ENCODE peak calls at places on chromosomes 3 and 15, in four cellular contexts. One of them, this sample, is unnamed.

GRCh38 chr3:12638105-12638504 is 25.8 kb downstream of the RAF1 start:
- DNase-seq in OCI-LY7: no peak
- DNase-seq in foreskin keratinocyte: no peak
- DNase-seq in progenitor cell of endocrine pancreas: no peak
- DNase-seq in this sample: no peak

GRCh38 chr3:161406594-161407555 is 35.6 kb upstream of the SPTSSB start:
- DNase-seq in progenitor cell of endocrine pancreas: no peak
- DNase-seq in foreskin keratinocyte: no peak
- DNase-seq in OCI-LY7: no peak
- DNase-seq in this sample: no peak

GRCh38 chr3:71330909-71331308 is 252.6 kb downstream of the FOXP1 start:
- DNase-seq in OCI-LY7: no peak
- DNase-seq in foreskin keratinocyte: no peak
- DNase-seq in progenitor cell of endocrine pancreas: no peak
- DNase-seq in this sample: no peak

GRCh38 chr15:29687939-29688884 is 134.1 kb downstream of the TJP1 start:
- DNase-seq in OCI-LY7: no peak
- DNase-seq in foreskin keratinocyte: no peak
- DNase-seq in progenitor cell of endocrine pancreas: no peak
- DNase-seq in this sample: no peak

GRCh38 chr3:16463119-16463518 is 50.4 kb downstream of the RFTN1 start:
- DNase-seq in foreskin keratinocyte: no peak
- DNase-seq in progenitor cell of endocrine pancreas: no peak
- DNase-seq in OCI-LY7: no peak
- DNase-seq in this sample: no peak

GRCh38 chr3:133733226-133733625 is 13.0 kb upstream of the TF start:
- DNase-seq in foreskin keratinocyte: no peak
- DNase-seq in progenitor cell of endocrine pancreas: no peak
- DNase-seq in OCI-LY7: no peak
- DNase-seq in this sample: no peak

GRCh38 chr15:101091080-101092017 is 160.5 kb downstream of the CHSY1 start:
- DNase-seq in OCI-LY7: no peak
- DNase-seq in foreskin keratinocyte: no peak
- DNase-seq in progenitor cell of endocrine pancreas: no peak
- DNase-seq in this sample: no peak

GRCh38 chr15:64720188-64720587 is 55.2 kb downstream of the RBPMS2 start:
- DNase-seq in OCI-LY7: no peak
- DNase-seq in progenitor cell of endocrine pancreas: no peak
- DNase-seq in foreskin keratinocyte: no peak
- DNase-seq in this sample: no peak

GRCh38 chr3:48739955-48740823 is 23.2 kb upstream of the IP6K2 start:
- DNase-seq in foreskin keratinocyte: peak
- DNase-seq in OCI-LY7: peak
- DNase-seq in progenitor cell of endocrine pancreas: peak
- DNase-seq in this sample: peak

GRCh38 chr3:42501321-42501680 is 1.1 kb upstream of the VIPR1 start:
- DNase-seq in foreskin keratinocyte: no peak
- DNase-seq in progenitor cell of endocrine pancreas: peak
- DNase-seq in OCI-LY7: no peak
- DNase-seq in this sample: no peak

GRCh38 chr15:101641894-101642293 is 10.3 kb downstream of the TM2D3 start:
- DNase-seq in progenitor cell of endocrine pancreas: no peak
- DNase-seq in foreskin keratinocyte: no peak
- DNase-seq in OCI-LY7: peak
- DNase-seq in this sample: no peak

GRCh38 chr3:65545429-65545828 is 493.3 kb downstream of the MAGI1 start:
- DNase-seq in progenitor cell of endocrine pancreas: no peak
- DNase-seq in foreskin keratinocyte: peak
- DNase-seq in OCI-LY7: no peak
- DNase-seq in this sample: no peak

GRCh38 chr3:26312826-26313225 is 309.7 kb upstream of the LRRC3B start:
- DNase-seq in OCI-LY7: no peak
- DNase-seq in foreskin keratinocyte: no peak
- DNase-seq in progenitor cell of endocrine pancreas: no peak
- DNase-seq in this sample: no peak

GRCh38 chr3:14174483-14174882 is 3.9 kb downstream of the XPC start:
- DNase-seq in OCI-LY7: no peak
- DNase-seq in foreskin keratinocyte: peak
- DNase-seq in progenitor cell of endocrine pancreas: no peak
- DNase-seq in this sample: no peak

GRCh38 chr3:73070675-73071575 is 9.5 kb downstream of the EBLN2 start:
- DNase-seq in foreskin keratinocyte: no peak
- DNase-seq in OCI-LY7: no peak
- DNase-seq in progenitor cell of endocrine pancreas: no peak
- DNase-seq in this sample: no peak

GRCh38 chr15:63212050-63212973 is 22.9 kb downstream of the RAB8B start:
- DNase-seq in progenitor cell of endocrine pancreas: no peak
- DNase-seq in OCI-LY7: no peak
- DNase-seq in foreskin keratinocyte: no peak
- DNase-seq in this sample: no peak

GRCh38 chr15:92079047-92079446 is 225.5 kb downstream of the SLCO3A1 start:
- DNase-seq in foreskin keratinocyte: no peak
- DNase-seq in OCI-LY7: peak
- DNase-seq in progenitor cell of endocrine pancreas: no peak
- DNase-seq in this sample: no peak

GRCh38 chr15:39021341-39021740 is 456.7 kb upstream of the RASGRP1 start:
- DNase-seq in progenitor cell of endocrine pancreas: no peak
- DNase-seq in foreskin keratinocyte: no peak
- DNase-seq in OCI-LY7: no peak
- DNase-seq in this sample: no peak

GRCh38 chr3:105823149-105823866 is 45.5 kb downstream of the CBLB start:
- DNase-seq in OCI-LY7: peak
- DNase-seq in progenitor cell of endocrine pancreas: no peak
- DNase-seq in foreskin keratinocyte: peak
- DNase-seq in this sample: no peak

GRCh38 chr3:53079791-53080555 is 34.1 kb upstream of the SFMBT1 start:
- DNase-seq in OCI-LY7: no peak
- DNase-seq in progenitor cell of endocrine pancreas: no peak
- DNase-seq in foreskin keratinocyte: no peak
- DNase-seq in this sample: no peak

GRCh38 chr3:114892117-114892870 is 254.8 kb downstream of the ZBTB20 start:
- DNase-seq in foreskin keratinocyte: no peak
- DNase-seq in OCI-LY7: no peak
- DNase-seq in progenitor cell of endocrine pancreas: no peak
- DNase-seq in this sample: no peak